ENCODE peak calls at places on chromosomes 11 and 22, in six cellular contexts. E, C, T, B, I and D are unnamed samples.

GRCh38 chr11:35981581-35981980 is 37.7 kb downstream of the LDLRAD3 start:
- DNase-seq in C (no peak), I (no peak), E (no peak), T (no peak), B (no peak), D (no peak)

GRCh38 chr11:62715150-62716130 is 8.0 kb downstream of the GNG3 start:
- DNase-seq in E (no peak), I (peak; percentile 46), C (no peak), T (no peak), B (no peak), D (no peak)

GRCh38 chr11:131372243-131372930 is 2.0 kb downstream of the NTM start:
- DNase-seq in C (no peak), B (no peak), T (no peak), I (no peak), E (no peak), D (no peak)

GRCh38 chr11:76493040-76493439 is 48.2 kb downstream of the EMSY start:
- DNase-seq in C (no peak), E (no peak), I (peak; percentile 54), T (no peak), B (no peak), D (no peak)

GRCh38 chr22:36411589-36412258 is 24.0 kb upstream of the MYH9 start:
- DNase-seq in T (no peak), I (no peak), E (no peak), C (no peak), B (no peak), D (no peak)

GRCh38 chr11:86620796-86621575 is 51.4 kb downstream of the ME3 start:
- DNase-seq in E (no peak), T (no peak), I (no peak), C (no peak), B (no peak), D (no peak)

GRCh38 chr22:19984201-19984753 is 32.3 kb downstream of the ARVCF start:
- DNase-seq in C (no peak), E (no peak), I (peak; percentile 60), T (peak; percentile 76), B (peak; percentile 77), D (no peak)

GRCh38 chr11:113632981-113633380 is 73.1 kb downstream of the TMPRSS5 start:
- DNase-seq in E (no peak), I (no peak), C (no peak), B (no peak), T (no peak), D (no peak)

GRCh38 chr11:57913713-57914704 is 109.7 kb upstream of the OR9Q1 start:
- DNase-seq in B (no peak), T (no peak), I (no peak), E (no peak), C (no peak), D (no peak)

GRCh38 chr22:39664485-39665200 is 94.1 kb downstream of the CACNA1I start:
- DNase-seq in I (peak; percentile 60), B (no peak), E (peak; percentile 92), C (no peak), T (no peak), D (no peak)

GRCh38 chr22:50326225-50326958 is 420 bp downstream of the DENND6B start:
- DNase-seq in I (no peak), B (no peak), E (no peak), C (no peak), T (no peak), D (no peak)

GRCh38 chr22:39519681-39520053 is 695 bp upstream of the ATF4 start:
- DNase-seq in E (peak; percentile 86), T (no peak), C (peak; percentile 50), I (no peak), B (peak; percentile 66), D (no peak)

GRCh38 chr11:99325807-99326206 is 305.1 kb downstream of the CNTN5 start:
- DNase-seq in C (no peak), T (no peak), E (no peak), B (no peak), I (no peak), D (no peak)

GRCh38 chr11:95922536-95923440 is 1.1 kb downstream of the MTMR2 start:
- DNase-seq in C (no peak), B (no peak), I (no peak), E (no peak), T (no peak), D (no peak)

GRCh38 chr22:24437820-24438328 is 10.5 kb downstream of the ADORA2A start:
- DNase-seq in E (no peak), T (peak; percentile 50), B (no peak), C (peak; percentile 89), I (no peak), D (no peak)
- TF ChIP-seq CTCF in E (peak; percentile 9), T (no peak), B (no peak), C (peak; percentile 81), I (no peak), D (no peak)

GRCh38 chr11:127133061-127133460 is 132.5 kb upstream of the KIRREL3 start:
- DNase-seq in B (no peak), C (no peak), I (no peak), T (no peak), E (no peak), D (no peak)

GRCh38 chr11:127136438-127136837 is 135.9 kb upstream of the KIRREL3 start:
- DNase-seq in I (no peak), T (no peak), C (no peak), E (no peak), B (no peak), D (no peak)
- TF ChIP-seq CTCF in I (no peak), T (no peak), C (peak; percentile 50), E (peak; percentile 38), B (no peak), D (peak; percentile 36)

GRCh38 chr11:44939673-44940072 is 11.0 kb downstream of the TP53I11 start:
- DNase-seq in B (no peak), T (no peak), C (no peak), E (peak; percentile 51), I (no peak), D (no peak)
- TF ChIP-seq CTCF in B (no peak), T (no peak), C (peak; percentile 53), E (peak; percentile 42), I (no peak), D (peak; percentile 52)

DNA sequence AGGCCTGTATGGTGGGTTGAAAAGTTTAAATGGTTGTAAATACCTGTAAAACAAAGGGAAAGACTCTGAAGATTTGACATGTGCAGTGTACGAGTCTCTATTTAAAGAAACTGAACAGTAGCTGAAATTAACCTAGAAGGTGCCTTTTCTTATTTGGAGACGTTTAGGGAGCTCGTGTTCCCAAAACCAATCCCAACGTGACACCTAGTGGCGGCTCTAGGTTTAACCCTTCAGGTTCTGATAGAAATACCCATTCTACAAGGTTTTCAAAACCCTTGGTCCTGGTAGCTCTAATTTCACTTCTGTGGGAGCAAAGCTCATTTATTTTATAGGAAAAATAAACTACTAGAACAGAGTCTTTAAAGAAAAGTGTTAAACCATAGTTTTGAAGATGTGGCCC is 258.3 kb downstream of the LRRC4C start:
- DNase-seq in B (peak; percentile 4), E (peak; percentile 77), I (no peak), T (no peak), C (peak; percentile 26), D (no peak)
- TF ChIP-seq CTCF in B (no peak), E (peak; percentile 92), I (no peak), T (no peak), C (peak; percentile 71), D (peak; percentile 88)

GRCh38 chr11:31233425-31233824 is 136.1 kb downstream of the DCDC1 start:
- DNase-seq in B (no peak), C (no peak), I (no peak), E (no peak), T (no peak), D (no peak)

GRCh38 chr11:31240340-31240904 is 129.1 kb downstream of the DCDC1 start:
- DNase-seq in E (peak; percentile 80), I (no peak), C (peak; percentile 39), T (no peak), B (peak; percentile 37), D (no peak)

GRCh38 chr11:31237819-31238771 is 131.4 kb downstream of the DCDC1 start:
- DNase-seq in C (no peak), I (no peak), E (peak; percentile 89), B (no peak), T (no peak), D (no peak)

GRCh38 chr11:31236052-31236652 is 133.4 kb downstream of the DCDC1 start:
- DNase-seq in I (no peak), C (peak; percentile 8), E (no peak), T (no peak), B (no peak), D (no peak)
- TF ChIP-seq CTCF in I (no peak), C (peak; percentile 73), E (peak; percentile 44), T (no peak), B (no peak), D (peak; percentile 55)

GRCh38 chr11:116062526-116063171 is 558.4 kb upstream of the CADM1 start:
- DNase-seq in T (no peak), C (peak; percentile 28), I (no peak), E (no peak), B (no peak), D (no peak)
- TF ChIP-seq CTCF in T (no peak), C (no peak), I (no peak), E (no peak), B (no peak), D (no peak)

DNA sequence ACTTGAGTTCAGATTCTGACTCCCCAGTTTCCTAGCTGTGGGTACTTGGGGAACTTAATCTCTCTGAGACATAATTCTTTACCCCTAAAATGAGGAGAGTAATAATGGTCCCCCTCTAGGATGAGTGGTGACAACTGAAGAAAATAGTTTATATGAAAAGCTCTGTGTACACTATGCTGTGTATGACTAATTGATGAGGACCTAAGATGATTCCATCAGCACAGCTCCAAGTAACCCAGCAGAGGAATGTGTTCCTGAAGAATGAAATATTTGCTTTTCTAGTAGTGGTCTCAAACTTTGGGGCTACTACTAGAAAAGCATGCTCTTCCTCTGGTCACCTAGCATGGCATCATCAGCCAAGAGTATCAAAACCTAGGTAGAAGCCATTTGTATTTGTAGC is 217.3 kb upstream of the NARS2 start:
- DNase-seq in E (no peak), T (no peak), I (no peak), B (no peak), C (no peak), D (no peak)
- TF ChIP-seq CTCF in E (no peak), T (no peak), I (no peak), B (no peak), C (no peak), D (no peak)